ENCODE peak calls at places on chromosomes 1 and 21, in nine cellular contexts. One of them, this sample, is unnamed.

GRCh38 chr1:56831874-56832693 is 12.9 kb upstream of the FYB2 start:
- DNase-seq in stimulated activated naive B cell treated with anti-CD40 and anti-IgM and Interleukin-4, amounts not matched to agents 10 μg/mL and 1 μg/mL and 100 μg/mL, for 72 hours: peak
- DNase-seq in iris pigment epithelial cell: peak
- DNase-seq in GM23338: peak
- DNase-seq in A172: peak
- DNase-seq in CD4-positive, alpha-beta T cell: peak
- DNase-seq in psoas muscle: peak
- DNase-seq in neural progenitor cell: peak
- DNase-seq in amniotic stem cell: peak
- DNase-seq in this sample: peak

GRCh38 chr21:25963186-25963585 is 207.4 kb downstream of the APP start:
- DNase-seq in iris pigment epithelial cell: peak
- DNase-seq in A172: peak
- DNase-seq in GM23338: no peak
- DNase-seq in psoas muscle: no peak
- DNase-seq in CD4-positive, alpha-beta T cell: no peak
- DNase-seq in stimulated activated naive B cell treated with anti-CD40 and anti-IgM and Interleukin-4, amounts not matched to agents 10 μg/mL and 1 μg/mL and 100 μg/mL, for 72 hours: no peak
- DNase-seq in amniotic stem cell: no peak
- DNase-seq in neural progenitor cell: no peak
- DNase-seq in this sample: no peak

GRCh38 chr1:205545991-205546390 is 41.5 kb downstream of the CDK18 start:
- DNase-seq in iris pigment epithelial cell: no peak
- DNase-seq in GM23338: no peak
- DNase-seq in amniotic stem cell: no peak
- DNase-seq in psoas muscle: no peak
- DNase-seq in CD4-positive, alpha-beta T cell: no peak
- DNase-seq in stimulated activated naive B cell treated with anti-CD40 and anti-IgM and Interleukin-4, amounts not matched to agents 10 μg/mL and 1 μg/mL and 100 μg/mL, for 72 hours: no peak
- DNase-seq in A172: no peak
- DNase-seq in neural progenitor cell: no peak
- DNase-seq in this sample: no peak

GRCh38 chr1:43069481-43070050 is 102.5 kb downstream of the EBNA1BP2 start:
- DNase-seq in amniotic stem cell: no peak
- DNase-seq in A172: no peak
- DNase-seq in iris pigment epithelial cell: peak
- DNase-seq in stimulated activated naive B cell treated with anti-CD40 and anti-IgM and Interleukin-4, amounts not matched to agents 10 μg/mL and 1 μg/mL and 100 μg/mL, for 72 hours: no peak
- DNase-seq in GM23338: peak
- DNase-seq in psoas muscle: no peak
- DNase-seq in CD4-positive, alpha-beta T cell: no peak
- DNase-seq in neural progenitor cell: peak
- DNase-seq in this sample: peak

GRCh38 chr1:8409107-8409506 is 91.2 kb downstream of the SLC45A1 start:
- DNase-seq in iris pigment epithelial cell: peak
- DNase-seq in CD4-positive, alpha-beta T cell: no peak
- DNase-seq in neural progenitor cell: peak
- DNase-seq in psoas muscle: no peak
- DNase-seq in A172: peak
- DNase-seq in amniotic stem cell: no peak
- DNase-seq in stimulated activated naive B cell treated with anti-CD40 and anti-IgM and Interleukin-4, amounts not matched to agents 10 μg/mL and 1 μg/mL and 100 μg/mL, for 72 hours: no peak
- DNase-seq in GM23338: peak
- DNase-seq in this sample: peak

GRCh38 chr1:199089393-199090122 is 450.7 kb downstream of the PTPRC start:
- DNase-seq in neural progenitor cell: no peak
- DNase-seq in GM23338: no peak
- DNase-seq in psoas muscle: no peak
- DNase-seq in iris pigment epithelial cell: no peak
- DNase-seq in A172: no peak
- DNase-seq in CD4-positive, alpha-beta T cell: peak
- DNase-seq in amniotic stem cell: no peak
- DNase-seq in stimulated activated naive B cell treated with anti-CD40 and anti-IgM and Interleukin-4, amounts not matched to agents 10 μg/mL and 1 μg/mL and 100 μg/mL, for 72 hours: peak
- DNase-seq in this sample: no peak

GRCh38 chr1:8412183-8412831 is 94.4 kb downstream of the SLC45A1 start:
- DNase-seq in psoas muscle: no peak
- DNase-seq in A172: peak
- DNase-seq in iris pigment epithelial cell: peak
- DNase-seq in GM23338: no peak
- DNase-seq in stimulated activated naive B cell treated with anti-CD40 and anti-IgM and Interleukin-4, amounts not matched to agents 10 μg/mL and 1 μg/mL and 100 μg/mL, for 72 hours: no peak
- DNase-seq in neural progenitor cell: no peak
- DNase-seq in CD4-positive, alpha-beta T cell: no peak
- DNase-seq in amniotic stem cell: no peak
- DNase-seq in this sample: no peak

GRCh38 chr1:116513956-116514355 is 56.9 kb downstream of the CD58 start:
- DNase-seq in GM23338: no peak
- DNase-seq in neural progenitor cell: no peak
- DNase-seq in iris pigment epithelial cell: no peak
- DNase-seq in A172: no peak
- DNase-seq in CD4-positive, alpha-beta T cell: no peak
- DNase-seq in stimulated activated naive B cell treated with anti-CD40 and anti-IgM and Interleukin-4, amounts not matched to agents 10 μg/mL and 1 μg/mL and 100 μg/mL, for 72 hours: no peak
- DNase-seq in psoas muscle: no peak
- DNase-seq in amniotic stem cell: no peak
- DNase-seq in this sample: no peak

GRCh38 chr1:175572932-175573871 is 170.2 kb downstream of the TNR start:
- DNase-seq in stimulated activated naive B cell treated with anti-CD40 and anti-IgM and Interleukin-4, amounts not matched to agents 10 μg/mL and 1 μg/mL and 100 μg/mL, for 72 hours: no peak
- DNase-seq in A172: no peak
- DNase-seq in CD4-positive, alpha-beta T cell: no peak
- DNase-seq in neural progenitor cell: no peak
- DNase-seq in amniotic stem cell: no peak
- DNase-seq in psoas muscle: no peak
- DNase-seq in iris pigment epithelial cell: no peak
- DNase-seq in GM23338: no peak
- DNase-seq in this sample: no peak

GRCh38 chr1:6075747-6076146 is 30.1 kb downstream of the KCNAB2 start:
- DNase-seq in GM23338: no peak
- DNase-seq in iris pigment epithelial cell: no peak
- DNase-seq in CD4-positive, alpha-beta T cell: no peak
- DNase-seq in neural progenitor cell: no peak
- DNase-seq in amniotic stem cell: no peak
- DNase-seq in psoas muscle: no peak
- DNase-seq in stimulated activated naive B cell treated with anti-CD40 and anti-IgM and Interleukin-4, amounts not matched to agents 10 μg/mL and 1 μg/mL and 100 μg/mL, for 72 hours: no peak
- DNase-seq in A172: no peak
- DNase-seq in this sample: peak

GRCh38 chr1:46721204-46721603 is 2.3 kb upstream of the EFCAB14 start:
- DNase-seq in GM23338: no peak
- DNase-seq in stimulated activated naive B cell treated with anti-CD40 and anti-IgM and Interleukin-4, amounts not matched to agents 10 μg/mL and 1 μg/mL and 100 μg/mL, for 72 hours: no peak
- DNase-seq in A172: no peak
- DNase-seq in amniotic stem cell: no peak
- DNase-seq in psoas muscle: no peak
- DNase-seq in neural progenitor cell: no peak
- DNase-seq in iris pigment epithelial cell: no peak
- DNase-seq in CD4-positive, alpha-beta T cell: no peak
- DNase-seq in this sample: no peak

GRCh38 chr1:201850053-201850397 is 21.1 kb downstream of the IPO9 start:
- DNase-seq in psoas muscle: no peak
- DNase-seq in amniotic stem cell: peak
- DNase-seq in iris pigment epithelial cell: peak
- DNase-seq in A172: peak
- DNase-seq in CD4-positive, alpha-beta T cell: no peak
- DNase-seq in GM23338: no peak
- DNase-seq in stimulated activated naive B cell treated with anti-CD40 and anti-IgM and Interleukin-4, amounts not matched to agents 10 μg/mL and 1 μg/mL and 100 μg/mL, for 72 hours: no peak
- DNase-seq in neural progenitor cell: no peak
- DNase-seq in this sample: peak

GRCh38 chr1:41915786-41916571 is 2.7 kb downstream of the HIVEP3 start:
- DNase-seq in iris pigment epithelial cell: no peak
- DNase-seq in A172: no peak
- DNase-seq in neural progenitor cell: no peak
- DNase-seq in amniotic stem cell: no peak
- DNase-seq in CD4-positive, alpha-beta T cell: peak
- DNase-seq in GM23338: no peak
- DNase-seq in psoas muscle: no peak
- DNase-seq in stimulated activated naive B cell treated with anti-CD40 and anti-IgM and Interleukin-4, amounts not matched to agents 10 μg/mL and 1 μg/mL and 100 μg/mL, for 72 hours: no peak
- DNase-seq in this sample: no peak

GRCh38 chr1:96416111-96416595 is 305.4 kb upstream of the PTBP2 start:
- DNase-seq in psoas muscle: peak
- DNase-seq in A172: peak
- DNase-seq in stimulated activated naive B cell treated with anti-CD40 and anti-IgM and Interleukin-4, amounts not matched to agents 10 μg/mL and 1 μg/mL and 100 μg/mL, for 72 hours: no peak
- DNase-seq in neural progenitor cell: no peak
- DNase-seq in CD4-positive, alpha-beta T cell: no peak
- DNase-seq in amniotic stem cell: peak
- DNase-seq in GM23338: no peak
- DNase-seq in iris pigment epithelial cell: peak
- DNase-seq in this sample: no peak

GRCh38 chr1:198598796-198599321 is 40.0 kb upstream of the PTPRC start:
- DNase-seq in psoas muscle: no peak
- DNase-seq in A172: no peak
- DNase-seq in GM23338: no peak
- DNase-seq in CD4-positive, alpha-beta T cell: no peak
- DNase-seq in stimulated activated naive B cell treated with anti-CD40 and anti-IgM and Interleukin-4, amounts not matched to agents 10 μg/mL and 1 μg/mL and 100 μg/mL, for 72 hours: peak
- DNase-seq in neural progenitor cell: no peak
- DNase-seq in amniotic stem cell: no peak
- DNase-seq in iris pigment epithelial cell: no peak
- DNase-seq in this sample: no peak

GRCh38 chr1:47222476-47222875 is 9.5 kb downstream of the TAL1 start:
- DNase-seq in iris pigment epithelial cell: no peak
- DNase-seq in CD4-positive, alpha-beta T cell: no peak
- DNase-seq in neural progenitor cell: no peak
- DNase-seq in psoas muscle: no peak
- DNase-seq in A172: no peak
- DNase-seq in GM23338: no peak
- DNase-seq in amniotic stem cell: no peak
- DNase-seq in stimulated activated naive B cell treated with anti-CD40 and anti-IgM and Interleukin-4, amounts not matched to agents 10 μg/mL and 1 μg/mL and 100 μg/mL, for 72 hours: no peak
- DNase-seq in this sample: no peak

GRCh38 chr1:213968391-213968790 is 19.4 kb upstream of the PROX1 start:
- DNase-seq in neural progenitor cell: peak
- DNase-seq in stimulated activated naive B cell treated with anti-CD40 and anti-IgM and Interleukin-4, amounts not matched to agents 10 μg/mL and 1 μg/mL and 100 μg/mL, for 72 hours: no peak
- DNase-seq in A172: no peak
- DNase-seq in GM23338: no peak
- DNase-seq in psoas muscle: no peak
- DNase-seq in CD4-positive, alpha-beta T cell: no peak
- DNase-seq in amniotic stem cell: no peak
- DNase-seq in iris pigment epithelial cell: no peak
- DNase-seq in this sample: no peak

GRCh38 chr1:227889863-227890405 is 57.8 kb downstream of the WNT9A start:
- DNase-seq in GM23338: no peak
- DNase-seq in amniotic stem cell: no peak
- DNase-seq in stimulated activated naive B cell treated with anti-CD40 and anti-IgM and Interleukin-4, amounts not matched to agents 10 μg/mL and 1 μg/mL and 100 μg/mL, for 72 hours: no peak
- DNase-seq in neural progenitor cell: no peak
- DNase-seq in psoas muscle: no peak
- DNase-seq in iris pigment epithelial cell: no peak
- DNase-seq in CD4-positive, alpha-beta T cell: no peak
- DNase-seq in A172: no peak
- DNase-seq in this sample: no peak

GRCh38 chr1:86515597-86515996 is 31.3 kb upstream of the CLCA4 start:
- DNase-seq in A172: no peak
- DNase-seq in iris pigment epithelial cell: no peak
- DNase-seq in stimulated activated naive B cell treated with anti-CD40 and anti-IgM and Interleukin-4, amounts not matched to agents 10 μg/mL and 1 μg/mL and 100 μg/mL, for 72 hours: no peak
- DNase-seq in CD4-positive, alpha-beta T cell: no peak
- DNase-seq in neural progenitor cell: peak
- DNase-seq in psoas muscle: no peak
- DNase-seq in GM23338: peak
- DNase-seq in amniotic stem cell: no peak
- DNase-seq in this sample: peak

GRCh38 chr1:7250176-7250575 is 464.9 kb downstream of the CAMTA1 start:
- DNase-seq in GM23338: no peak
- DNase-seq in A172: peak
- DNase-seq in neural progenitor cell: no peak
- DNase-seq in psoas muscle: no peak
- DNase-seq in stimulated activated naive B cell treated with anti-CD40 and anti-IgM and Interleukin-4, amounts not matched to agents 10 μg/mL and 1 μg/mL and 100 μg/mL, for 72 hours: no peak
- DNase-seq in amniotic stem cell: no peak
- DNase-seq in CD4-positive, alpha-beta T cell: no peak
- DNase-seq in iris pigment epithelial cell: no peak
- DNase-seq in this sample: no peak

GRCh38 chr1:199854681-199855321 is 172.7 kb upstream of the NR5A2 start:
- DNase-seq in neural progenitor cell: no peak
- DNase-seq in CD4-positive, alpha-beta T cell: no peak
- DNase-seq in amniotic stem cell: no peak
- DNase-seq in stimulated activated naive B cell treated with anti-CD40 and anti-IgM and Interleukin-4, amounts not matched to agents 10 μg/mL and 1 μg/mL and 100 μg/mL, for 72 hours: no peak
- DNase-seq in iris pigment epithelial cell: peak
- DNase-seq in GM23338: no peak
- DNase-seq in A172: peak
- DNase-seq in psoas muscle: no peak
- DNase-seq in this sample: no peak

GRCh38 chr21:34280389-34280795 is 83.4 kb upstream of the KCNE2 start:
- DNase-seq in amniotic stem cell: no peak
- DNase-seq in GM23338: no peak
- DNase-seq in CD4-positive, alpha-beta T cell: no peak
- DNase-seq in A172: no peak
- DNase-seq in iris pigment epithelial cell: peak
- DNase-seq in neural progenitor cell: no peak
- DNase-seq in stimulated activated naive B cell treated with anti-CD40 and anti-IgM and Interleukin-4, amounts not matched to agents 10 μg/mL and 1 μg/mL and 100 μg/mL, for 72 hours: no peak
- DNase-seq in psoas muscle: peak
- DNase-seq in this sample: no peak

GRCh38 chr1:78275906-78276690 is 214.7 kb upstream of the PTGFR start:
- DNase-seq in stimulated activated naive B cell treated with anti-CD40 and anti-IgM and Interleukin-4, amounts not matched to agents 10 μg/mL and 1 μg/mL and 100 μg/mL, for 72 hours: no peak
- DNase-seq in GM23338: no peak
- DNase-seq in CD4-positive, alpha-beta T cell: no peak
- DNase-seq in iris pigment epithelial cell: no peak
- DNase-seq in psoas muscle: no peak
- DNase-seq in amniotic stem cell: no peak
- DNase-seq in neural progenitor cell: no peak
- DNase-seq in A172: no peak
- DNase-seq in this sample: no peak

GRCh38 chr1:12341667-12342066 is 111.8 kb downstream of the VPS13D start:
- DNase-seq in A172: no peak
- DNase-seq in psoas muscle: no peak
- DNase-seq in GM23338: no peak
- DNase-seq in CD4-positive, alpha-beta T cell: no peak
- DNase-seq in neural progenitor cell: no peak
- DNase-seq in iris pigment epithelial cell: no peak
- DNase-seq in amniotic stem cell: no peak
- DNase-seq in stimulated activated naive B cell treated with anti-CD40 and anti-IgM and Interleukin-4, amounts not matched to agents 10 μg/mL and 1 μg/mL and 100 μg/mL, for 72 hours: no peak
- DNase-seq in this sample: no peak

GRCh38 chr1:26578167-26578566 is 48.6 kb downstream of the RPS6KA1 start:
- DNase-seq in A172: no peak
- DNase-seq in psoas muscle: no peak
- DNase-seq in stimulated activated naive B cell treated with anti-CD40 and anti-IgM and Interleukin-4, amounts not matched to agents 10 μg/mL and 1 μg/mL and 100 μg/mL, for 72 hours: no peak
- DNase-seq in amniotic stem cell: no peak
- DNase-seq in neural progenitor cell: no peak
- DNase-seq in GM23338: no peak
- DNase-seq in CD4-positive, alpha-beta T cell: no peak
- DNase-seq in iris pigment epithelial cell: no peak
- DNase-seq in this sample: no peak

GRCh38 chr1:173112129-173112528 is 61.4 kb upstream of the TNFSF18 start:
- DNase-seq in stimulated activated naive B cell treated with anti-CD40 and anti-IgM and Interleukin-4, amounts not matched to agents 10 μg/mL and 1 μg/mL and 100 μg/mL, for 72 hours: peak
- DNase-seq in amniotic stem cell: no peak
- DNase-seq in GM23338: no peak
- DNase-seq in A172: peak
- DNase-seq in iris pigment epithelial cell: peak
- DNase-seq in psoas muscle: no peak
- DNase-seq in neural progenitor cell: no peak
- DNase-seq in CD4-positive, alpha-beta T cell: no peak
- DNase-seq in this sample: no peak

GRCh38 chr1:83029050-83029449 is 969.9 kb downstream of the TTLL7 start:
- DNase-seq in CD4-positive, alpha-beta T cell: no peak
- DNase-seq in psoas muscle: no peak
- DNase-seq in GM23338: peak
- DNase-seq in stimulated activated naive B cell treated with anti-CD40 and anti-IgM and Interleukin-4, amounts not matched to agents 10 μg/mL and 1 μg/mL and 100 μg/mL, for 72 hours: no peak
- DNase-seq in A172: no peak
- DNase-seq in iris pigment epithelial cell: no peak
- DNase-seq in neural progenitor cell: peak
- DNase-seq in amniotic stem cell: no peak
- DNase-seq in this sample: peak

GRCh38 chr1:167453156-167453555 is 65.2 kb downstream of the CD247 start:
- DNase-seq in A172: no peak
- DNase-seq in stimulated activated naive B cell treated with anti-CD40 and anti-IgM and Interleukin-4, amounts not matched to agents 10 μg/mL and 1 μg/mL and 100 μg/mL, for 72 hours: no peak
- DNase-seq in CD4-positive, alpha-beta T cell: no peak
- DNase-seq in amniotic stem cell: no peak
- DNase-seq in psoas muscle: no peak
- DNase-seq in GM23338: no peak
- DNase-seq in iris pigment epithelial cell: no peak
- DNase-seq in neural progenitor cell: peak
- DNase-seq in this sample: no peak

GRCh38 chr1:246492611-246493245 is 14.4 kb downstream of the SMYD3 start:
- DNase-seq in A172: peak
- DNase-seq in psoas muscle: peak
- DNase-seq in iris pigment epithelial cell: peak
- DNase-seq in amniotic stem cell: peak
- DNase-seq in GM23338: peak
- DNase-seq in CD4-positive, alpha-beta T cell: peak
- DNase-seq in stimulated activated naive B cell treated with anti-CD40 and anti-IgM and Interleukin-4, amounts not matched to agents 10 μg/mL and 1 μg/mL and 100 μg/mL, for 72 hours: no peak
- DNase-seq in neural progenitor cell: peak
- DNase-seq in this sample: peak

GRCh38 chr1:14228677-14229076 is 369.8 kb upstream of the KAZN start:
- DNase-seq in GM23338: no peak
- DNase-seq in iris pigment epithelial cell: no peak
- DNase-seq in amniotic stem cell: no peak
- DNase-seq in stimulated activated naive B cell treated with anti-CD40 and anti-IgM and Interleukin-4, amounts not matched to agents 10 μg/mL and 1 μg/mL and 100 μg/mL, for 72 hours: no peak
- DNase-seq in A172: no peak
- DNase-seq in CD4-positive, alpha-beta T cell: no peak
- DNase-seq in psoas muscle: no peak
- DNase-seq in neural progenitor cell: no peak
- DNase-seq in this sample: peak

GRCh38 chr1:43285269-43285986 is at the start of gene C1orf210:
- DNase-seq in CD4-positive, alpha-beta T cell: no peak
- DNase-seq in neural progenitor cell: peak
- DNase-seq in iris pigment epithelial cell: no peak
- DNase-seq in GM23338: peak
- DNase-seq in A172: no peak
- DNase-seq in psoas muscle: no peak
- DNase-seq in amniotic stem cell: no peak
- DNase-seq in stimulated activated naive B cell treated with anti-CD40 and anti-IgM and Interleukin-4, amounts not matched to agents 10 μg/mL and 1 μg/mL and 100 μg/mL, for 72 hours: no peak
- DNase-seq in this sample: peak

This sample was measured in mesendoderm.